ENCODE peak calls at places on chromosome 2, in four cellular contexts. E, F, Y and V are unnamed samples.

GRCh38 chr2:174682578-174683391 is 81.5 kb downstream of the CHRNA1 start:
- DNase-seq in E (no peak), F (no peak), Y (no peak), V (peak)

GRCh38 chr2:85418132-85419008 is at the start of gene SH2D6:
- DNase-seq in E (no peak), F (peak), Y (peak), V (peak)

GRCh38 chr2:56540901-56541300 is 357.1 kb downstream of the CCDC85A start:
- DNase-seq in E (no peak), F (no peak), Y (no peak), V (no peak)

GRCh38 chr2:46954951-46955571 is 39.5 kb upstream of the MCFD2 start:
- DNase-seq in E (no peak), F (peak), Y (peak), V (no peak)

GRCh38 chr2:189217546-189217945 is 38.0 kb upstream of the COL5A2 start:
- DNase-seq in E (no peak), F (no peak), Y (no peak), V (peak)

GRCh38 chr2:196239622-196240587 is 68.5 kb upstream of the STK17B start:
- DNase-seq in E (peak), F (no peak), Y (peak), V (peak)

GRCh38 chr2:54814367-54815155 is 91.1 kb downstream of the EML6 start:
- DNase-seq in E (no peak), F (no peak), Y (no peak), V (peak)

GRCh38 chr2:2960817-2961216 is 416.8 kb downstream of the EIPR1 start:
- DNase-seq in E (no peak), F (no peak), Y (no peak), V (peak)

GRCh38 chr2:237196866-237197618 is 111.4 kb downstream of the COPS8 start:
- DNase-seq in E (no peak), F (no peak), Y (no peak), V (no peak)

GRCh38 chr2:214902273-214902672 is 92.8 kb upstream of the BARD1 start:
- DNase-seq in E (no peak), F (no peak), Y (no peak), V (no peak)

GRCh38 chr2:113818382-113818951 is 62.0 kb upstream of the SLC35F5 start:
- DNase-seq in E (no peak), F (peak), Y (peak), V (peak)

GRCh38 chr2:109217362-109218086 is 88.5 kb downstream of the SH3RF3 start:
- DNase-seq in E (no peak), F (no peak), Y (no peak), V (no peak)

GRCh38 chr2:27613985-27614384 is 14.8 kb downstream of the CCDC121 start:
- DNase-seq in E (no peak), F (peak), Y (no peak), V (no peak)

GRCh38 chr2:234829074-234829455 is 122.8 kb upstream of the SH3BP4 start:
- DNase-seq in E (no peak), F (no peak), Y (no peak), V (no peak)

GRCh38 chr2:207746131-207746530 is 23.6 kb downstream of the FZD5 start:
- DNase-seq in E (no peak), F (peak), Y (peak), V (peak)

GRCh38 chr2:39845460-39846146 is 66.5 kb upstream of the THUMPD2 start:
- DNase-seq in E (no peak), F (no peak), Y (no peak), V (no peak)

GRCh38 chr2:99865217-99865569 is 277.2 kb downstream of the AFF3 start:
- DNase-seq in E (no peak), F (no peak), Y (no peak), V (no peak)

GRCh38 chr2:49236316-49236715 is 82.0 kb upstream of the FSHR start:
- DNase-seq in E (no peak), F (no peak), Y (no peak), V (no peak)

GRCh38 chr2:156538083-156538504 is 101.9 kb downstream of the GPD2 start:
- DNase-seq in E (peak), F (no peak), Y (no peak), V (peak)

GRCh38 chr2:230823264-230823964 is 41.3 kb upstream of the ITM2C start:
- DNase-seq in E (no peak), F (no peak), Y (no peak), V (no peak)

GRCh38 chr2:236507393-236508085 is 62.1 kb upstream of the ACKR3 start:
- DNase-seq in E (no peak), F (no peak), Y (peak), V (peak)

GRCh38 chr2:85785027-85785822 is 31.4 kb downstream of the ATOH8 start:
- DNase-seq in E (no peak), F (no peak), Y (no peak), V (no peak)

GRCh38 chr2:170324640-170325046 is 146.7 kb downstream of the MYO3B start:
- DNase-seq in E (no peak), F (peak), Y (peak), V (peak)

GRCh38 chr2:189685540-189686229 is 11.2 kb downstream of the ANKAR start:
- DNase-seq in E (no peak), F (no peak), Y (no peak), V (peak)

GRCh38 chr2:239544141-239544800 is 143.5 kb upstream of the HDAC4 start:
- DNase-seq in E (no peak), F (no peak), Y (no peak), V (no peak)

GRCh38 chr2:171822520-171823297 is 71.3 kb downstream of the SLC25A12 start:
- DNase-seq in E (no peak), F (no peak), Y (no peak), V (no peak)

GRCh38 chr2:71864085-71864484 is 283.6 kb downstream of the CYP26B1 start:
- DNase-seq in E (no peak), F (no peak), Y (no peak), V (no peak)

GRCh38 chr2:181937473-181937872 is 45.9 kb downstream of the ITPRID2 start:
- DNase-seq in E (no peak), F (no peak), Y (no peak), V (no peak)

GRCh38 chr2:127526142-127526939 is at the start of gene IWS1:
- DNase-seq in E (peak), F (peak), Y (peak), V (peak)

GRCh38 chr2:236171213-236172201 is 3.3 kb upstream of the GBX2 start:
- DNase-seq in E (no peak), F (no peak), Y (no peak), V (peak)

GRCh38 chr2:17899871-17900270 is 21.4 kb downstream of the KCNS3 start:
- DNase-seq in E (no peak), F (no peak), Y (no peak), V (no peak)

GRCh38 chr2:21999522-21999921 is 875.8 kb downstream of the TDRD15 start:
- DNase-seq in E (no peak), F (no peak), Y (no peak), V (no peak)

GRCh38 chr2:212549463-212549862 is 10.9 kb upstream of the ERBB4 start:
- DNase-seq in E (no peak), F (no peak), Y (no peak), V (no peak)

GRCh38 chr2:15112216-15112615 is 448.9 kb downstream of the NBAS start:
- DNase-seq in E (no peak), F (no peak), Y (no peak), V (peak)

DNA sequence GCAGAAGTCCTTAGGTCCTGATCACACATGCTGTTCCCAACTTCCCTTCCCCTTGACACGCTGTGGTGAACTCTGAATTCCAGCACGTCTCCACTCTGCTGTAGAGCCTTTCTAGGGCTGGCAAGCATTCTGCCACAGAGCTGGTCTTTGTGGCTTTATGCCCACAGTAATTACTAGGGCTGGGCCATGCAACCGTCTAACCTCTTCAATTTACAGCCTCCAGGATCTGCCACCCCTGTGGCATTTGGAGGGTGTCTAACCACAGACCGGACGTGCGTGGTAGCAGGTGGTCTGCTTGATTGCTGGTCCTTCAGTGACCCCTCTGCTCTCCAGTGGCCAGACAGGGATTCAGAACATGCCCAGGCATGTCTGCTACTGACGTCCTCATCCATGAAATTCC is 43.1 kb upstream of the TGFA start:
- DNase-seq in E (no peak), F (no peak), Y (no peak), V (no peak)
- H3K4me2 ChIP-seq in E (no peak), F (no peak), Y (no peak), V (no peak)

GRCh38 chr2:97695744-97696143 is 17.6 kb upstream of the ZAP70 start:
- DNase-seq in E (no peak), F (no peak), Y (no peak), V (no peak)

GRCh38 chr2:97701186-97701585 is 12.2 kb upstream of the ZAP70 start:
- DNase-seq in E (no peak), F (no peak), Y (no peak), V (no peak)

GRCh38 chr2:97699765-97700444 is 13.5 kb upstream of the ZAP70 start:
- DNase-seq in E (no peak), F (peak), Y (peak), V (peak)

GRCh38 chr2:97697252-97698235 is 15.8 kb upstream of the ZAP70 start:
- DNase-seq in E (peak), F (peak), Y (peak), V (peak)

GRCh38 chr2:97698530-97698929 is 14.8 kb upstream of the ZAP70 start:
- DNase-seq in E (no peak), F (no peak), Y (no peak), V (no peak)
- TF ChIP-seq EZH2 in E (no peak), F (no peak), Y (no peak), V (no peak)

DNA sequence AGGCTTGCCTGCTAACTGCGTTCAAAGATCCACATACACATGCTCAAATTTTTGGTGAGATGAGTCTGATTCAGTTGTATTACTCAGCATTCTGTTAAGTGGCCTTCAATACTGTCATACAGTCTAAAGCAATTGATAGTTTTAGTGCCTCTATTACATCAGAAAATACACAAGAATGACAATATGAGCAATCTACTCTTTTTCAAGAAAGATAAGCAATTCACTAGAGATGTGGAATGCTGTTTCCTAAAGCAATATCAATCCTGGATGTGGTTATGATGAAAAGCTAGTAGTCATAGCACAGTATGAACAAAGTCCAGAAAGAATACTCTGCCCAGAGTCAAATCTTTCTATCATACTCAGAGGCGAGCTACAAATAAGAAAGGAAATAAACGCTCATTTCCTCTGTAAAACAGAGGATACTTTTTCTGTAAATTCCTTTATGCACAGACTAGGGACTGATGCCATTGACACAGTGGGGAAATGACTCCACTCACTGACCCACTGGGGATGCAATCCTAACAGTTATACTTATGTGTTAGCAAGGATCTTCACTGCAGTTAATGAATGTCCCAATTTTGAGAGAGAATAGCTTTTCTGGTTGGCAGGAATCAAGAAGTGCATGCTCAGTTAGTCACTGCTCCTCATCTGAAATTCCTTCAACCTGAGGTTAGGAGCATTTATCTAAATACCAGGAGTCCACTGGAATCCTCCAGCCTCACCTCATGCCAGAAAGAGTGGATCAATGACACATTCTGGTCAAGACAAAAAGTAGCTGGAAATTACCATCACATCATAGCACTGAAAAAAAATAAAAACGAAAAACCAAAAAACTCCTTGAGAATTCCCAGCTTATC is 83.3 kb downstream of the PDE11A start:
- DNase-seq in E (no peak), F (no peak), Y (no peak), V (no peak)
- TF ChIP-seq JUNB in E (no peak), F (no peak), Y (no peak), V (no peak)

GRCh38 chr2:29335391-29335790 is 220.2 kb downstream of the CLIP4 start:
- DNase-seq in E (no peak), F (no peak), Y (no peak), V (no peak)
- H3K4me2 ChIP-seq in E (no peak), F (no peak), Y (no peak), V (no peak)